ENCODE peak calls at places on chromosome 14, in five cellular contexts. X is stimulated activated CD4-positive, alpha-beta T cell treated with anti-CD3 and anti-CD28 coated beads, Interleukin-1b, Interleukin-23, amount 100 ng/mL, for 24 hours; M is kidney glomerular epithelial cell; W is right cardiac atrium; T is keratinocyte. N is an unnamed sample.

GRCh38 chr14:93033983-93034670 is 81.6 kb downstream of the ITPK1 start:
- DNase-seq in W (no peak), X (no peak), M (no peak), T (no peak), N (no peak)

GRCh38 chr14:105409379-105409778 is 10.2 kb upstream of the MTA1 start:
- DNase-seq in T (no peak), M (no peak), X (no peak), W (no peak), N (no peak)

GRCh38 chr14:68888025-68888850 is 90.9 kb downstream of the ACTN1 start:
- DNase-seq in M (peak; percentile 53), T (no peak), X (no peak), W (no peak), N (no peak)

GRCh38 chr14:96631621-96632362 is 129.6 kb downstream of the PAPOLA start:
- DNase-seq in M (no peak), X (no peak), T (no peak), W (no peak), N (no peak)

GRCh38 chr14:71242237-71242748 is 335.0 kb downstream of the PCNX1 start:
- DNase-seq in T (no peak), W (no peak), X (no peak), M (no peak), N (no peak)

GRCh38 chr14:88802596-88802995 is 9.8 kb upstream of the EML5 start:
- DNase-seq in T (no peak), X (no peak), M (no peak), W (no peak), N (no peak)

GRCh38 chr14:104175041-104175440 is 36.7 kb downstream of the KIF26A start:
- DNase-seq in T (no peak), X (no peak), M (no peak), W (no peak), N (no peak)

GRCh38 chr14:101891471-101891870 is 72.9 kb upstream of the DYNC1H1 start:
- DNase-seq in M (no peak), W (no peak), T (no peak), X (no peak), N (no peak)

GRCh38 chr14:74952195-74952665 is 3.2 kb downstream of the PGF start:
- DNase-seq in T (no peak), X (no peak), M (no peak), W (no peak), N (no peak)

GRCh38 chr14:106522990-106523389 is 996.6 kb downstream of the TMEM121 start:
- DNase-seq in M (no peak), W (no peak), X (no peak), T (no peak), N (no peak)

GRCh38 chr14:68405959-68406358 is 386.9 kb downstream of the ZFP36L1 start:
- DNase-seq in T (no peak), M (no peak), W (no peak), X (no peak), N (no peak)

GRCh38 chr14:103890836-103891666 is 37.2 kb upstream of the TDRD9 start:
- DNase-seq in M (no peak), X (no peak), T (no peak), W (peak; percentile 48), N (no peak)